ENCODE peak calls at places on chromosomes 4 and X, in six cellular contexts. X is sigmoid colon, J is upper lobe of left lung, O is suprapubic skin, Z is heart left ventricle, M is tibial nerve. B is an unnamed sample.

GRCh38 chrX:135591871-135592270 is 71.4 kb downstream of the INTS6L start:
- DNase-seq in X (no peak), J (no peak), O (no peak), Z (no peak), M (no peak), B (no peak)

GRCh38 chr4:79334783-79335182 is 8.9 kb upstream of the NAA11 start:
- DNase-seq in X (no peak), J (no peak), O (no peak), Z (no peak), M (no peak), B (no peak)

GRCh38 chr4:4596720-4597119 is 54.9 kb upstream of the STX18 start:
- DNase-seq in X (no peak), J (no peak), O (no peak), Z (no peak), M (no peak), B (no peak)

GRCh38 chr4:14726441-14727405 is 275.6 kb upstream of the CPEB2 start:
- DNase-seq in X (no peak), J (no peak), O (no peak), Z (no peak), M (no peak), B (no peak)

GRCh38 chr4:143382539-143382938 is 45.9 kb downstream of the GAB1 start:
- DNase-seq in X (no peak), J (no peak), O (no peak), Z (no peak), M (no peak), B (no peak)

GRCh38 chrX:115898382-115899001 is 272.1 kb upstream of the AGTR2 start:
- DNase-seq in X (peak; percentile 90), J (peak; percentile 60), O (peak; percentile 78), Z (peak; percentile 80), M (no peak), B (peak; percentile 83)

GRCh38 chr4:88949605-88950004 is 107.4 kb downstream of the FAM13A start:
- DNase-seq in X (no peak), J (no peak), O (no peak), Z (no peak), M (no peak), B (no peak)

GRCh38 chr4:139007640-139008039 is 7.9 kb upstream of the NOCT start:
- DNase-seq in X (peak; percentile 11), J (no peak), O (no peak), Z (no peak), M (no peak), B (no peak)

GRCh38 chr4:22556411-22556969 is 40.6 kb upstream of the ADGRA3 start:
- DNase-seq in X (no peak), J (no peak), O (no peak), Z (no peak), M (no peak), B (no peak)

GRCh38 chrX:120781416-120781815 is 94.2 kb downstream of the CT47B1 start:
- DNase-seq in X (no peak), J (no peak), O (no peak), Z (no peak), M (no peak), B (no peak)

GRCh38 chr4:54941994-54942552 is 183.3 kb downstream of the KDR start:
- DNase-seq in X (no peak), J (no peak), O (no peak), Z (peak; percentile 39), M (no peak), B (no peak)

GRCh38 chr4:33724685-33725084 is 2519.6 kb downstream of the ARAP2 start:
- DNase-seq in X (no peak), J (no peak), O (no peak), Z (no peak), M (no peak), B (no peak)

GRCh38 chrX:7689791-7690412 is 153.1 kb upstream of the VCX start:
- DNase-seq in X (no peak), J (no peak), O (no peak), Z (no peak), M (no peak), B (no peak)

GRCh38 chrX:1851527-1851926 is 236.7 kb downstream of the ASMT start:
- DNase-seq in X (no peak), J (no peak), O (no peak), Z (no peak), M (no peak), B (no peak)

GRCh38 chr4:147312376-147313046 is 168.4 kb upstream of the EDNRA start:
- DNase-seq in X (no peak), J (peak; percentile 59), O (no peak), Z (no peak), M (no peak), B (no peak)

GRCh38 chr4:39446483-39446841 is 12.3 kb downstream of the RPL9 start:
- DNase-seq in X (no peak), J (no peak), O (no peak), Z (no peak), M (no peak), B (no peak)

GRCh38 chr4:24791043-24791442 is 4.3 kb upstream of the SOD3 start:
- DNase-seq in X (no peak), J (no peak), O (no peak), Z (no peak), M (no peak), B (no peak)

GRCh38 chr4:48591372-48591771 is 101.3 kb downstream of the ZAR1 start:
- DNase-seq in X (no peak), J (no peak), O (no peak), Z (no peak), M (no peak), B (no peak)

GRCh38 chr4:176789955-176790354 is 2.8 kb downstream of the VEGFC start:
- DNase-seq in X (no peak), J (no peak), O (no peak), Z (no peak), M (no peak), B (peak; percentile 22)

GRCh38 chr4:68373513-68373912 is 23.6 kb upstream of the YTHDC1 start:
- DNase-seq in X (peak; percentile 90), J (peak; percentile 70), O (peak; percentile 82), Z (peak; percentile 88), M (peak; percentile 32), B (peak; percentile 72)

GRCh38 chr4:38062088-38062893 is 102.1 kb downstream of the PTTG2 start:
- DNase-seq in X (peak; percentile 90), J (peak; percentile 79), O (peak; percentile 85), Z (peak; percentile 83), M (peak; percentile 71), B (peak; percentile 88)

DNA sequence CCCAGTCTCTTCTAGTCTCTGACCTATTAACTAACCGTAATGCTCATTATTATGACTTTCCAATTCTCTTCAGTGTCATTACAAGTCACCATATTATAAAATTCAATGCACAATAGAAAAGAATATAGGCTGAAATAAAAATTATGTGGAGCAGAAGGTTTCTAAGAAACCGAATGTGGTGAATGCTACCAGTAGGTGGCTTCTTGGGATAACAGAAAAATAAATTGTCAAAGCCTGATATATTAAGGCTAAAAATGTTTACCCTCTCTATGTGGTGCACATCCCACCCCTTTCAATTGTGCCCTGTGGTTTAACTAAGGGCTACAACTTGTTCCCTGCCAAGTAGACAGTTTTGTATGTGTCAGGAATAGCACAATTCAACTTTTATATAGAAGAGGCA is 624.6 kb upstream of the TECRL start:
- DNase-seq in X (no peak), J (no peak), O (no peak), Z (no peak), M (no peak), B (no peak)
- TF ChIP-seq CTCF in X (no peak), J (no peak), O (no peak), Z (peak; percentile 6), M (no peak), B (no peak)

GRCh38 chr4:10529256-10529890 is 72.1 kb upstream of the ZNF518B start:
- DNase-seq in X (no peak), J (no peak), O (no peak), Z (no peak), M (no peak), B (peak; percentile 60)

GRCh38 chr4:10527438-10527837 is 70.2 kb upstream of the ZNF518B start:
- DNase-seq in X (no peak), J (no peak), O (no peak), Z (no peak), M (no peak), B (no peak)

GRCh38 chr4:10529891-10530786 is 72.9 kb upstream of the ZNF518B start:
- DNase-seq in X (no peak), J (no peak), O (no peak), Z (no peak), M (no peak), B (peak; percentile 27)

GRCh38 chr4:10524196-10524833 is 67.1 kb upstream of the ZNF518B start:
- DNase-seq in X (no peak), J (no peak), O (no peak), Z (no peak), M (no peak), B (peak; percentile 54)

DNA sequence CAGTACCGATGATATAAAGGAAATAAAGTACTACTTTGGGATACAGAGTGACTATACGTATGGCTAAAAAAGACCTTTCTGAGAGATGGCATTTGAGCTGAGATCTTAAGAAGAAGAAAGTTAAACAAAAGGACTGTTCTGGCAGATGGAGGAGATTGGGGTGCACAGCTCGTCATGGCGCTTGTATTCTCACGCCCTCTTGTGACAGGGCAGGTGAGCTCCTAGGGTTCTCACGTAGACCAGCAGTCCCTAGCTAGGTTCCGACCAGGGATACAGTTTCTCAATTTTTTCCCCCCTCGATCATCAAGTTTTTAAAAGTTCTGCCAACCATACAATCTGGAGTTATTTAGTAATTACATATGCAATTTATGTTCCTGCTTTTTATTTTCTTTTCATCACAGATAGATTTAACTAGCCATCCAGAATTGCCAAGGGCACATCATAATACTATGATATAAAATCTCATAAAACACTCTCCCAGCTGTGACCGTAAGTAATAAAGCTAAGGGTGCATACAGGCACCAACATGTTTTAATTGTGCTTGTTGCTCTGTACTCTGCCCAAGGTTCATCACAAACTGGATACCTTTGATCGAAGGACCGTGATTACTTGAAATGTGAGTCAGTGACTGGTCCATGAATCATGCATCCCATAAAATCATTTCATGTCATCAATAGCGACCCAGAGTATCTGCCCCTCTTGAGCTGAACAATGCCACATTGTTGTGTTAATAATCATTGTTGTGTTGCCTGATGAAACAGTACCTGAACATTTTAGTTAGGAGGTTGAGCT is 69.4 kb upstream of the ZNF518B start:
- DNase-seq in X (no peak), J (no peak), O (no peak), Z (no peak), M (no peak), B (no peak)
- H3K9me3 ChIP-seq in X (no peaks in the 10 kb centered on the region), J (no peaks in the 10 kb centered on the region), O (no peaks in the 10 kb centered on the region), Z (no peaks in the 10 kb centered on the region), M (no peaks in the 10 kb centered on the region), B (no peaks in the 10 kb centered on the region)

GRCh38 chr4:1735215-1735614 is 13.9 kb downstream of the TACC3 start:
- DNase-seq in X (no peak), J (no peak), O (no peak), Z (no peak), M (no peak), B (no peak)
- TF ChIP-seq POLR2A in X (no peak), J (no peak), O (no peak), Z (no peak), M (no peak), B (no peak)

DNA sequence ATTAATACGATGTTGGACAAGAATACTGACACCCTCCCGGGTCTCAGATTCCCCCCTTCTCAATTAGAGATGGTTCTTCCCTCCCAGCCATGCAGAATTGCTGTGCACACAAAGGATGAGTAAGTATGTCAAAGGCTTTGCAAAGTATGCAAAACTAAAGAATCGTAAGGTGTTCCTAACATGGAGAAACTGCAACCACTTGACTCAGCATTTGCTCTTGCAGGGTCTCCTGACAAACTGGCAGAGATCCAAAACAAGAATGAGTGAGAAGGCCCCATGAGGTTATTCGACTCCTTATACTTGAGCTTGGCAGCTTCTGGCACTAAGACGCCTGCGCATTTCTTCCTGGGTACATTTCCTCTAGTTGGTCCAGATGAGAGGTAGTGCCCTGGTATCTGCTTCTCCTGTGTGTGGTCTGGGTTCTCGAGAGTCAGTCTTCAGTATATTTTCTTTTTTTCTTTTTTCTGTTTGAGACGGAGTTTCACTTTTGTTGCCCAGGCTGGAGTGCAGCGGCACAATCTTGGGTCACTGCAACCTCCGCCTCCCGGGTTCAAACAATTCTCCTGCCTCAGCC is 8.2 kb downstream of the FAM184B start:
- DNase-seq in X (no peak), J (no peak), O (no peak), Z (no peak), M (no peak), B (no peak)
- TF ChIP-seq CTCF in X (no peak), J (no peak), O (no peak), Z (no peak), M (no peak), B (no peak)